ENCODE peak calls at places on chromosomes 13 and 19, in four cellular contexts. A is NCI-H1092 treated with DMSO at 0.1 percent for 48 hours; T is CD4-positive, CD25-positive, alpha-beta regulatory T cell; J is neural progenitor cell. O is an unnamed sample.

GRCh38 chr13:31827707-31828106 is 88.4 kb downstream of the RXFP2 start:
- DNase-seq in J (no peak), A (no peak), T (no peak), O (no peak)

GRCh38 chr13:100347941-100348340 is 240.6 kb downstream of the GGACT start:
- DNase-seq in J (no peak), A (peak), T (no peak), O (no peak)

GRCh38 chr19:5978606-5979552 is 939 bp upstream of the RANBP3 start:
- DNase-seq in A (no peak), T (no peak), J (no peak), O (no peak)

GRCh38 chr19:34482380-34483250 is 1.1 kb downstream of the WTIP start:
- DNase-seq in J (peak), A (no peak), T (no peak), O (no peak)

GRCh38 chr19:40717880-40718773 is 1.2 kb downstream of the ITPKC start:
- DNase-seq in J (peak), T (no peak), A (no peak), O (no peak)

GRCh38 chr13:99636728-99637353 is 135.6 kb downstream of the TM9SF2 start:
- DNase-seq in T (no peak), A (no peak), J (no peak), O (no peak)

GRCh38 chr13:42633495-42633894 is 59.5 kb downstream of the TNFSF11 start:
- DNase-seq in J (no peak), T (no peak), A (no peak), O (no peak)

GRCh38 chr19:57615346-57615745 is 1.3 kb downstream of the ZNF134 start:
- DNase-seq in A (no peak), T (no peak), J (no peak), O (no peak)

GRCh38 chr19:10000171-10000826 is 10.0 kb downstream of the COL5A3 start:
- DNase-seq in A (peak), J (peak), T (peak), O (peak)

GRCh38 chr13:43573361-43573740 is 213.4 kb downstream of the ENOX1 start:
- DNase-seq in A (no peak), J (no peak), T (no peak), O (no peak)

GRCh38 chr13:113820813-113821651 is 42.8 kb downstream of the GAS6 start:
- DNase-seq in T (no peak), A (peak), J (no peak), O (no peak)

GRCh38 chr13:46288570-46289259 is 77.0 kb downstream of the LRRC63 start:
- DNase-seq in T (no peak), A (peak), J (peak), O (peak)

GRCh38 chr19:15337202-15337601 is 4.9 kb upstream of the BRD4 start:
- DNase-seq in J (no peak), T (no peak), A (no peak), O (no peak)